ENCODE peak calls at places on chromosomes 13 and 19, in eight cellular contexts. S is EL; F is stimulated activated CD8-positive, alpha-beta memory T cell treated with anti-CD3 and anti-CD28 coated beads, Interleukin-15, amount 100 ng/mL, for 24 hours; E is GM12865; K is ELF-1; U is body of pancreas; L is T follicular helper cell; C is NCI-H1105 treated with DMSO at 0.1 percent for 48 hours. D is an unnamed sample.

GRCh38 chr13:29743229-29743786 is 107.1 kb downstream of the UBL3 start:
- DNase-seq in S (peak), F (no peak), E (no peak), K (peak), U (no peak), L (no peak), C (no peak), D (no peak)

GRCh38 chr13:23449386-23450162 is 16.1 kb upstream of the SACS start:
- DNase-seq in S (no peak), F (no peak), E (no peak), K (peak), U (no peak), L (no peak), C (no peak), D (no peak)

GRCh38 chr19:6788896-6789295 is 16.4 kb downstream of the VAV1 start:
- DNase-seq in S (no peak), F (no peak), E (no peak), K (no peak), U (no peak), L (no peak), C (no peak), D (no peak)

GRCh38 chr13:33639640-33640080 is 178.3 kb upstream of the RFC3 start:
- DNase-seq in S (peak), F (no peak), E (peak), K (no peak), U (no peak), L (no peak), C (no peak), D (no peak)

GRCh38 chr13:40394304-40394983 is 272.0 kb downstream of the FOXO1 start:
- DNase-seq in S (no peak), F (no peak), E (no peak), K (no peak), U (no peak), L (no peak), C (no peak), D (no peak)

GRCh38 chr13:95185851-95186250 is 115.4 kb downstream of the ABCC4 start:
- DNase-seq in S (no peak), F (no peak), E (peak), K (no peak), U (no peak), L (peak), C (no peak), D (no peak)

GRCh38 chr19:47650695-47651094 is 41.8 kb downstream of the BICRA start:
- DNase-seq in S (no peak), F (no peak), E (no peak), K (no peak), U (no peak), L (no peak), C (no peak), D (no peak)

GRCh38 chr13:35917942-35918645 is 213.1 kb downstream of the DCLK1 start:
- DNase-seq in S (no peak), F (no peak), E (no peak), K (no peak), U (no peak), L (no peak), C (no peak), D (no peak)

GRCh38 chr19:18519962-18520847 is 1.7 kb downstream of the ELL start:
- DNase-seq in S (peak), F (no peak), E (peak), K (peak), U (peak), L (peak), C (peak), D (peak)

GRCh38 chr19:16571283-16571682 is 932 bp downstream of the SLC35E1 start:
- DNase-seq in S (peak), F (no peak), E (no peak), K (no peak), U (peak), L (no peak), C (no peak), D (no peak)

GRCh38 chr19:2164020-2164988 is 571 bp downstream of the DOT1L start:
- DNase-seq in S (peak), F (no peak), E (peak), K (no peak), U (no peak), L (no peak), C (no peak), D (no peak)